ENCODE peak calls at places on chromosome 20, in eight cellular contexts. T is Calu3; I is central memory CD4-positive, alpha-beta T cell; A is DND-41; H is naive B cell; C is RCC 7860; X is naive thymus-derived CD4-positive, alpha-beta T cell; N is GM12878. Y is an unnamed sample.

GRCh38 chr20:61700595-61701140 is 365.0 kb downstream of the TAF4 start:
- DNase-seq in N (no peak), C (no peak), A (no peak), X (no peak), H (no peak), I (no peak), T (no peak), Y (no peak)

GRCh38 chr20:57069442-57069841 is 197.0 kb downstream of the BMP7 start:
- DNase-seq in T (no peak), H (no peak), A (no peak), C (no peak), N (no peak), X (no peak), I (no peak), Y (no peak)

GRCh38 chr20:56389807-56390206 is 2.2 kb downstream of the AURKA start:
- DNase-seq in A (no peak), N (no peak), C (no peak), T (no peak), X (no peak), H (no peak), I (no peak), Y (no peak)

GRCh38 chr20:64108731-64109389 is 1.5 kb upstream of the NPBWR2 start:
- DNase-seq in X (no peak), C (no peak), T (no peak), N (no peak), I (no peak), A (no peak), H (no peak), Y (no peak)

GRCh38 chr20:38982291-38982690 is 20.1 kb downstream of the DHX35 start:
- DNase-seq in C (no peak), H (no peak), T (peak), N (no peak), X (no peak), A (no peak), I (no peak), Y (no peak)

GRCh38 chr20:63626424-63627128 is at the start of gene GMEB2:
- DNase-seq in I (no peak), T (peak), N (no peak), H (no peak), X (no peak), C (peak), A (peak), Y (no peak)

GRCh38 chr20:31568041-31568731 is 36.9 kb upstream of the ID1 start:
- DNase-seq in X (no peak), N (no peak), H (no peak), C (no peak), I (no peak), T (no peak), A (no peak), Y (no peak)

GRCh38 chr20:3712279-3712873 is at the start of gene SIGLEC1:
- DNase-seq in X (no peak), C (no peak), H (no peak), A (no peak), N (no peak), T (no peak), I (no peak), Y (no peak)

GRCh38 chr20:50130346-50130703 is 17.4 kb upstream of the UBE2V1 start:
- DNase-seq in T (no peak), N (no peak), X (no peak), C (no peak), H (no peak), I (no peak), A (no peak), Y (no peak)

GRCh38 chr20:63423751-63424150 is 48.7 kb downstream of the KCNQ2 start:
- DNase-seq in T (no peak), H (no peak), N (no peak), I (no peak), A (no peak), C (no peak), X (no peak), Y (no peak)

GRCh38 chr20:59120919-59121318 is 42.7 kb upstream of the ZNF831 start:
- DNase-seq in H (no peak), T (no peak), A (no peak), I (no peak), C (no peak), X (no peak), N (no peak), Y (no peak)

GRCh38 chr20:33791959-33792597 is 19.1 kb upstream of the CHMP4B start:
- DNase-seq in H (peak), I (peak), N (no peak), T (peak), X (no peak), C (no peak), A (peak), Y (no peak)

GRCh38 chr20:38840053-38840893 is 34.8 kb downstream of the PPP1R16B start:
- DNase-seq in H (no peak), I (no peak), A (no peak), X (no peak), C (no peak), N (no peak), T (no peak), Y (no peak)

GRCh38 chr20:46699651-46700359 is 9.6 kb upstream of the SLC2A10 start:
- DNase-seq in X (no peak), I (no peak), C (no peak), T (peak), H (no peak), A (no peak), N (no peak), Y (no peak)

GRCh38 chr20:33839591-33839990 is 28.4 kb downstream of the CHMP4B start:
- DNase-seq in C (no peak), X (no peak), A (no peak), N (no peak), H (no peak), T (no peak), I (no peak), Y (no peak)

GRCh38 chr20:63497946-63498935 is 642 bp downstream of the EEF1A2 start:
- DNase-seq in N (no peak), H (no peak), I (no peak), A (no peak), C (peak), X (no peak), T (peak), Y (no peak)

GRCh38 chr20:62917720-62918119 is 8.6 kb downstream of the DIDO1 start:
- DNase-seq in I (no peak), H (no peak), T (no peak), X (no peak), N (no peak), C (no peak), A (no peak), Y (no peak)

GRCh38 chr20:9911519-9911918 is 72.6 kb upstream of the PAK5 start:
- DNase-seq in N (no peak), I (no peak), X (no peak), T (no peak), C (no peak), A (no peak), H (no peak), Y (no peak)

GRCh38 chr20:61874421-61875068 is 191.1 kb downstream of the TAF4 start:
- DNase-seq in N (no peak), T (peak), A (no peak), C (no peak), I (no peak), H (no peak), X (no peak), Y (no peak)